ENCODE peak calls at places on chromosomes 11 and 22, in six cellular contexts. O is activated T-cell treated with anti-CD3 and anti-CD28 coated beads for 1 hour, Y is GM12865, X is pons, A is caudate nucleus, U is OCI-LY7. R is an unnamed sample.

GRCh38 chr11:71988050-71988449 is 10.7 kb upstream of the IL18BP start:
- DNase-seq in O (no peak), Y (no peak), X (no peak), A (no peak), U (no peak), R (no peak)

GRCh38 chr22:33659423-33659822 is 260.9 kb downstream of the LARGE1 start:
- DNase-seq in O (no peak), Y (no peak), X (no peak), A (no peak), U (no peak), R (no peak)

GRCh38 chr22:46061431-46062231 is 84.7 kb upstream of the WNT7B start:
- DNase-seq in O (no peak), Y (no peak), X (no peak), A (no peak), U (no peak), R (no peak)

GRCh38 chr11:109734602-109735001 is 312.6 kb downstream of the C11orf87 start:
- DNase-seq in O (no peak), Y (no peak), X (peak), A (no peak), U (no peak), R (no peak)

GRCh38 chr22:33524511-33525270 is 395.6 kb downstream of the LARGE1 start:
- DNase-seq in O (no peak), Y (no peak), X (no peak), A (no peak), U (no peak), R (no peak)

GRCh38 chr11:64271339-64272132 is 12.9 kb downstream of the BAD start:
- DNase-seq in O (peak), Y (peak), X (peak), A (peak), U (peak), R (peak)

GRCh38 chr11:126053340-126054286 is 9.1 kb downstream of the CDON start:
- DNase-seq in O (no peak), Y (no peak), X (no peak), A (no peak), U (no peak), R (no peak)

GRCh38 chr11:45917286-45917622 is 423 bp downstream of the PEX16 start:
- DNase-seq in O (no peak), Y (peak), X (no peak), A (no peak), U (no peak), R (no peak)

GRCh38 chr11:116062526-116063171 is 558.4 kb upstream of the CADM1 start:
- DNase-seq in O (no peak), Y (peak), X (no peak), A (no peak), U (peak), R (no peak)

GRCh38 chr11:63945482-63946163 is 6.8 kb downstream of the NAA40 start:
- DNase-seq in O (peak), Y (peak), X (peak), A (peak), U (peak), R (peak)

GRCh38 chr22:26958378-26958777 is 301.0 kb downstream of the MIAT start:
- DNase-seq in O (no peak), Y (no peak), X (no peak), A (no peak), U (no peak), R (no peak)

GRCh38 chr11:127247261-127247660 is 246.7 kb upstream of the KIRREL3 start:
- DNase-seq in O (no peak), Y (no peak), X (no peak), A (no peak), U (peak), R (no peak)

GRCh38 chr22:36340621-36341020 is 47.1 kb downstream of the MYH9 start:
- DNase-seq in O (no peak), Y (no peak), X (peak), A (no peak), U (no peak), R (no peak)

GRCh38 chr11:73359341-73359740 is 16.9 kb upstream of the RELT start:
- DNase-seq in O (no peak), Y (no peak), X (no peak), A (no peak), U (no peak), R (no peak)

GRCh38 chr22:19607198-19608113 is 83.2 kb upstream of the CLDN5 start:
- DNase-seq in O (no peak), Y (no peak), X (no peak), A (peak), U (peak), R (no peak)

GRCh38 chr11:2816941-2817421 is 68.6 kb downstream of the CDKN1C start:
- DNase-seq in O (no peak), Y (no peak), X (no peak), A (no peak), U (no peak), R (no peak)

GRCh38 chr11:72226701-72227100 is 2.1 kb downstream of the INPPL1 start:
- DNase-seq in O (no peak), Y (no peak), X (no peak), A (no peak), U (no peak), R (no peak)

GRCh38 chr22:36160499-36160942 is at the start of gene APOL3:
- DNase-seq in O (no peak), Y (peak), X (peak), A (no peak), U (peak), R (no peak)

GRCh38 chr11:45511566-45511965 is 153.9 kb downstream of the CHST1 start:
- DNase-seq in O (no peak), Y (no peak), X (no peak), A (no peak), U (no peak), R (no peak)

R was measured in AML-193.